ENCODE peak calls at places on chromosomes 6 and 20, in four cellular contexts. O is effector memory CD8-positive, alpha-beta T cell; X is stimulated activated CD8-positive, alpha-beta memory T cell treated with anti-CD3 and anti-CD28 coated beads, Interleukin-4, amount 100 ng/mL, for 24 hours; I is NCI-H2171. G is an unnamed sample.

GRCh38 chr20:59416916-59417315 is 116.5 kb downstream of the EDN3 start:
- DNase-seq in O (no peak), X (no peak), I (no peak), G (no peak)

GRCh38 chr6:167846997-167847606 is 20.4 kb downstream of the AFDN start:
- DNase-seq in O (no peak), X (no peak), I (no peak), G (no peak)

GRCh38 chr6:104537872-104538271 is 321.8 kb downstream of the HACE1 start:
- DNase-seq in O (no peak), X (no peak), I (no peak), G (no peak)

GRCh38 chr6:47535316-47536046 is 57.9 kb downstream of the CD2AP start:
- DNase-seq in O (no peak), X (no peak), I (no peak), G (no peak)

GRCh38 chr6:15506066-15506465 is 156.8 kb downstream of the DTNBP1 start:
- DNase-seq in O (no peak), X (no peak), I (no peak), G (no peak)

GRCh38 chr6:112595201-112595600 is 248.1 kb downstream of the RFPL4B start:
- DNase-seq in O (no peak), X (no peak), I (no peak), G (no peak)

GRCh38 chr20:13338097-13338661 is 117.1 kb downstream of the ISM1 start:
- DNase-seq in O (no peak), X (no peak), I (no peak), G (no peak)

GRCh38 chr6:57261896-57262295 is 39.8 kb upstream of the RAB23 start:
- DNase-seq in O (no peak), X (no peak), I (no peak), G (no peak)

GRCh38 chr20:34109442-34109841 is 2.6 kb downstream of the EIF2S2 start:
- DNase-seq in O (no peak), X (no peak), I (no peak), G (no peak)

GRCh38 chr6:89260832-89261231 is 43.7 kb upstream of the GABRR1 start:
- DNase-seq in O (no peak), X (no peak), I (peak; percentile 51), G (peak; percentile 7)

GRCh38 chr6:142416179-142416578 is 114.4 kb downstream of the ADGRG6 start:
- DNase-seq in O (no peak), X (no peak), I (no peak), G (no peak)

G was measured in DMS 273 treated with DMSO at 0.1 percent for 48 hours.